ENCODE peak calls at places on chromosomes 13 and 19, in four cellular contexts. L is HepG2, Y is GM12878, I is K562. Z is an unnamed sample.

GRCh38 chr13:59846845-59847620 is 316.7 kb downstream of the DIAPH3 start:
- DNase-seq in L (no peak), Y (no peak), I (no peak), Z (no peak)

GRCh38 chr13:40152145-40152544 is 496.7 kb downstream of the COG6 start:
- DNase-seq in L (no peak), Y (no peak), I (no peak), Z (no peak)

GRCh38 chr19:13574933-13575332 is 68.7 kb upstream of the CACNA1A start:
- DNase-seq in L (peak; percentile 7), Y (no peak), I (peak; percentile 48), Z (peak; percentile 62)

GRCh38 chr13:113566227-113566561 is 18.4 kb upstream of the TFDP1 start:
- DNase-seq in L (no peak), Y (no peak), I (no peak), Z (no peak)

GRCh38 chr19:55693336-55693974 is 18.4 kb downstream of the EPN1 start:
- DNase-seq in L (no peak), Y (no peak), I (no peak), Z (no peak)

GRCh38 chr13:113406321-113407102 is 42.6 kb upstream of the GRTP1 start:
- DNase-seq in L (no peak), Y (no peak), I (no peak), Z (no peak)

GRCh38 chr19:35048911-35049411 is 7.4 kb downstream of the HPN start:
- DNase-seq in L (no peak), Y (no peak), I (no peak), Z (no peak)

GRCh38 chr19:50248413-50248812 is 45.0 kb downstream of the MYH14 start:
- DNase-seq in L (no peak), Y (no peak), I (no peak), Z (no peak)

GRCh38 chr13:19881641-19882040 is 18.2 kb upstream of the ZMYM5 start:
- DNase-seq in L (no peak), Y (no peak), I (no peak), Z (no peak)

GRCh38 chr19:10503002-10503789 is at the start of gene KEAP1:
- DNase-seq in L (peak; percentile 18), Y (no peak), I (peak; percentile 85), Z (peak; percentile 33)

GRCh38 chr19:13995878-13996765 is 10.0 kb downstream of the RFX1 start:
- DNase-seq in L (no peak), Y (no peak), I (no peak), Z (no peak)

GRCh38 chr19:36032251-36033104 is at the start of gene CLIP3:
- DNase-seq in L (no peak), Y (no peak), I (peak; percentile 44), Z (no peak)

GRCh38 chr13:102687520-102687919 is 7.3 kb downstream of the METTL21C start:
- DNase-seq in L (no peak), Y (no peak), I (no peak), Z (no peak)

GRCh38 chr13:101291647-101292515 is 124.4 kb downstream of the NALCN start:
- DNase-seq in L (no peak), Y (no peak), I (no peak), Z (no peak)

GRCh38 chr13:91042870-91043269 is 304.6 kb upstream of the MIR17HG start:
- DNase-seq in L (no peak), Y (no peak), I (no peak), Z (no peak)

GRCh38 chr13:73607489-73608156 is 526.6 kb downstream of the KLF12 start:
- DNase-seq in L (peak; percentile 24), Y (no peak), I (no peak), Z (no peak)

GRCh38 chr13:73608157-73608516 is 526.1 kb downstream of the KLF12 start:
- DNase-seq in L (no peak), Y (no peak), I (no peak), Z (no peak)

GRCh38 chr13:73608731-73609485 is 525.3 kb downstream of the KLF12 start:
- DNase-seq in L (no peak), Y (no peak), I (no peak), Z (peak; percentile 59)

GRCh38 chr13:73610799-73611592 is 523.2 kb downstream of the KLF12 start:
- DNase-seq in L (no peak), Y (no peak), I (no peak), Z (no peak)
- TF ChIP-seq TARDBP in L (no peak), Y (no peak), I (no peak), Z (no peak)

GRCh38 chr19:16425993-16426392 is 45.8 kb downstream of the EPS15L1 start:
- DNase-seq in L (peak; percentile 5), Y (no peak), I (no peak), Z (no peak)
- TF ChIP-seq TARDBP in L (no peak), Y (no peak), I (no peak), Z (no peak)

GRCh38 chr13:99316657-99317244 is 9.6 kb upstream of the GPR183 start:
- DNase-seq in L (no peak), Y (no peak), I (no peak), Z (no peak)

GRCh38 chr13:99314640-99315176 is 7.5 kb upstream of the GPR183 start:
- DNase-seq in L (no peak), Y (no peak), I (peak; percentile 18), Z (no peak)

GRCh38 chr13:99316224-99316623 is 9.0 kb upstream of the GPR183 start:
- DNase-seq in L (no peak), Y (no peak), I (no peak), Z (no peak)

GRCh38 chr13:99313941-99314340 is 6.7 kb upstream of the GPR183 start:
- DNase-seq in L (no peak), Y (no peak), I (no peak), Z (no peak)

DNA sequence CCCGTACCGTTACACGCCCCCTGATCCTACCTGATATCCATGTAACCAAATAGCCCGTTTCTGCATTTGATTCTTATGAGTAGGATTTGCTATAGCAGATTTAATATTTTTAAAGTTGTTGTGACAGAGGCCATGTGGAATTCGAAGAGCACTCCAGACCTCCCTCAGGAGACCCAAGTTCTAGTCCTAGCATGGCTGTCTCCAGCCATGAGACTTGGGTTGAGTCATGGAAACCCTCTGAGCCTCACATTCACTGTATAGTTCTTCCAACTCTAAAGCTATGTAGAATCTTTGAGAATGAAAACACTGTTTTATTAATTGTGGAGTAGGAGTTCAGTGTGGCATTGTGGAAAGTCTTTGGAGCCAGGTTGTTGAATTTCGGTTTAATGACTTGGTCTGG is 8.0 kb upstream of the GPR183 start:
- DNase-seq in L (no peak), Y (no peak), I (no peak), Z (no peak)
- TF ChIP-seq TARDBP in L (no peak), Y (no peak), I (no peak), Z (no peak)

GRCh38 chr19:46745030-46745429 is 827 bp upstream of the FKRP start:
- DNase-seq in L (no peak), Y (no peak), I (no peak), Z (no peak)

GRCh38 chr19:46745521-46746280 is at the start of gene FKRP:
- DNase-seq in L (no peak), Y (no peak), I (peak; percentile 87), Z (peak; percentile 63)

GRCh38 chr19:46746281-46746965 is at the start of gene STRN4:
- DNase-seq in L (no peak), Y (no peak), I (peak; percentile 93), Z (peak; percentile 92)

GRCh38 chr19:46744005-46744691 is 1.7 kb upstream of the FKRP start:
- DNase-seq in L (no peak), Y (no peak), I (no peak), Z (no peak)

DNA sequence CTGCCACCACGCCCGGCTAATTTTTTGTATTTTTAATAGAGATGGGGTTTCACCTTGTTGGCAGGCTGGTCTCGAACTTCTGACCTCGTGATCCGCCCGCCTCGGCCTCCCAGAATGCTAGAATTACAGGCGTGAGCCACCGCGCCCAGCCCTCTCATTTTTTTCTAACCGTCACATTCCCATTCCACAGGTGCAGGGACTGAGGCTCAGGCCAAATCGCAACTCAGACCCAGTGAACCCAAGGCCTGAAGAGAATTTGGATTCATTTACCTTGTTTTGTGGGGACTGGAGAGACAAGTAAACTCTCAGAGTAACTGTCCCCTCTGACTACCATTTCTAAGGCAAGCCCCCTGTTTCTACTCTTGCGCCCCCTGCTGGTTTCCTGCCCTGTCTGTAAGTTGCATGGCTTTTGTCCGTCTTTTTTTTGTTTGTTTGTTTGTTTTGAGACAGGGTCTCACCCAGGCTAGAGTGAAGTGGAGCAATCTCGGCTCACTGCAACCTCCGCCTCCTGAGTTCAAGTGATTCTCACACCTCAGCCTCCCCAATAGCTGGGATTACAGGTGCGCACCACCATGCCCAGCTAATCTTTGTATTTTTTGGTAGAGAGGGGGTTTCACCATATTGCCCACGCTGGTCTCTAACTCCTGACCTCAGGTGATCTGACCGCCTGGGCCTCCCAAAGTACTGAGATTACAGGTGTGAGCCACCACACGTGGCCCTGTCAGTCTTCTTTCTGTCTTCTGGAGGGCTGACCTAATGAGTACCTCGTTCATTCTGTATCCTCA is 2.3 kb upstream of the STRN4 start:
- DNase-seq in L (peak; percentile 54), Y (no peak), I (peak; percentile 59), Z (peak; percentile 64)
- TF ChIP-seq TARDBP in L (no peak), Y (no peak), I (no peak), Z (no peak)

DNA sequence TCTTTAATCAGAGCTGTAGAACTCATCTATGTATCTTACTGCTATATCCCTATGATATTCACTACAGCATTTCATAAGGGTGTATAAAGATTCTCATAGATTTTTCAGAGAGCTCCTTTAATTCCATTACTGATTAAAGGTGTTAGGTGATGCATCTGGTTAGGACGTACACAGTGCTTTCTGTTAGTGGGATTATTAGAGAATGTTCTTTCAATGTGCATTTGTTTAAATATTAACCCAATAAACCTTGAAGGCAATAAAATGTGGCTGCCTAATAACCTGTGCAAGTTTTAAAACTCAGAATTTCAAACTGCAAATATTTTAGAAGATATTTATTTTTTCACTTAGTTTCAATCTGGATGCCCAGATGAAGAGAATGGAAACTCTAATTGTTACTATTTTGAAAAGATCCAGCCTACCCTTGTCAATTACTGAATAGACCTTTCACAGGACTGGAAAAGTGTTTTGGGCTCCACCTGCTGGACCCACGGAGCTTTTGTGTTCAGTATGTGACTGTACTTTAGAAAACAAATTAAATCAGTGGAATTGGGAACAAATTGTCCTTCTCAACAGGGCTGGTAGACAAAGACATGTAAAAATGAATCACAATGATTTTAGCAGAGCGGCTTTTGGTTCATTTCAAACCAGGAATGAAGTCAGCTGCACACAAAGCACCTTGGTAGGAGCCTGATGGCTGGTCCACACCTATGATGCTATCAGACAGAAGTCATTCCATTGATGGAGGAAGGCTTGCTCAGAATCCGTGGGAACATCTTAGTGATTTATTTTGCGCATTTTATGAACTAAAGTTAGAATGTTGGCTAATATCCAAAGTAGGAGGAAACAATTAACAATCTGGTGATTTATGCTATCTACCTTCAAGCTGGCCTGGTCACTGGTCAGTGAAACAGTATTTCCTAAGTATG is 89.5 kb upstream of the RAP2A start:
- DNase-seq in L (peak; percentile 62), Y (no peak), I (no peak), Z (peak; percentile 31)
- TF ChIP-seq TARDBP in L (no peak), Y (no peak), I (no peak), Z (no peak)